ENCODE peak calls at places on chromosomes 1 and 21, in five cellular contexts. One of them, this sample, is unnamed.

GRCh38 chr1:8461341-8462110 is 143.6 kb downstream of the SLC45A1 start:
- DNase-seq in spleen: no peak
- DNase-seq in GM12878: no peak
- DNase-seq in A549: no peak
- DNase-seq in transverse colon: no peak
- DNase-seq in this sample: no peak

GRCh38 chr1:112549590-112549989 is 40.8 kb downstream of the WNT2B start:
- DNase-seq in spleen: no peak
- DNase-seq in GM12878: no peak
- DNase-seq in A549: no peak
- DNase-seq in transverse colon: no peak
- DNase-seq in this sample: no peak

GRCh38 chr21:16644690-16645089 is 868.2 kb upstream of the CXADR start:
- DNase-seq in spleen: no peak
- DNase-seq in GM12878: no peak
- DNase-seq in A549: no peak
- DNase-seq in transverse colon: no peak
- DNase-seq in this sample: no peak

GRCh38 chr1:30476476-30476875 is 246.9 kb downstream of the MATN1 start:
- DNase-seq in spleen: peak; percentile 43
- DNase-seq in GM12878: no peak
- DNase-seq in A549: no peak
- DNase-seq in transverse colon: no peak
- DNase-seq in this sample: peak; percentile 77

GRCh38 chr1:7589080-7589735 is 181.9 kb upstream of the VAMP3 start:
- DNase-seq in spleen: peak; percentile 29
- DNase-seq in GM12878: no peak
- DNase-seq in A549: no peak
- DNase-seq in transverse colon: no peak
- DNase-seq in this sample: no peak

GRCh38 chr21:41187537-41188025 is 19.6 kb downstream of the BACE2 start:
- DNase-seq in spleen: no peak
- DNase-seq in GM12878: no peak
- DNase-seq in A549: no peak
- DNase-seq in transverse colon: no peak
- DNase-seq in this sample: no peak

GRCh38 chr1:100924212-100924611 is 28.3 kb downstream of the SLC30A7 start:
- DNase-seq in spleen: no peak
- DNase-seq in GM12878: no peak
- DNase-seq in A549: no peak
- DNase-seq in transverse colon: no peak
- DNase-seq in this sample: no peak

GRCh38 chr1:158496379-158496778 is 24.4 kb downstream of the OR10R2 start:
- DNase-seq in spleen: no peak
- DNase-seq in GM12878: no peak
- DNase-seq in A549: peak; percentile 7
- DNase-seq in transverse colon: no peak
- DNase-seq in this sample: no peak

GRCh38 chr1:68232354-68233148 is at the start of gene WLS:
- DNase-seq in spleen: peak; percentile 87
- DNase-seq in GM12878: no peak
- DNase-seq in A549: peak; percentile 28
- DNase-seq in transverse colon: peak; percentile 81
- DNase-seq in this sample: peak; percentile 79

GRCh38 chr21:18499761-18500376 is 96.3 kb upstream of the TMPRSS15 start:
- DNase-seq in spleen: no peak
- DNase-seq in GM12878: no peak
- DNase-seq in A549: peak; percentile 32
- DNase-seq in transverse colon: peak; percentile 12
- DNase-seq in this sample: peak; percentile 17

GRCh38 chr1:169858467-169858866 is 35.2 kb downstream of the SCYL3 start:
- DNase-seq in spleen: no peak
- DNase-seq in GM12878: no peak
- DNase-seq in A549: peak; percentile 4
- DNase-seq in transverse colon: no peak
- DNase-seq in this sample: no peak

GRCh38 chr1:3468236-3469103 is 14.0 kb downstream of the ARHGEF16 start:
- DNase-seq in spleen: peak; percentile 69
- DNase-seq in GM12878: no peak
- DNase-seq in A549: no peak
- DNase-seq in transverse colon: peak; percentile 8
- DNase-seq in this sample: no peak

GRCh38 chr1:118788372-118788955 is 199.7 kb downstream of the TBX15 start:
- DNase-seq in spleen: no peak
- DNase-seq in GM12878: no peak
- DNase-seq in A549: no peak
- DNase-seq in transverse colon: no peak
- DNase-seq in this sample: no peak

DNA sequence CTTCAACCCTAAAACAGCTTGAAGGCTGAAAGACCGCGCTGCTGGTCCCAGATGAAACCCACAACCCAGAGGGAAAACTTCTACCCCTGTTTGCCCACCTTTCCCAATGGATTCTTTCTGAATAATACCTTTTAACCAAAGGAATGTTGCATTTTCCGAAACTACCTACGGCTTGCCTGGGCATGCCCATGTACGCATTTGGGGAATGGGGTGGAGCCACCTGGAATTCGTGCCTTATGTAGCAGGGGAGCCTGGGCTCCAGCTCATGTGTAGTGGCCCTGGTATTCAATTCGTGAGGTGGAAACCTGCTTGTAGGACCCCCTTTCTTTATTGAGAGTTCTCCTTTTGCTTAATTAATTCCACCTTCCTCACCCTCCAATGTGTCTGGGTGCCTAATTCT is 256.6 kb upstream of the RGS18 start:
- DNase-seq in spleen: no peak
- DNase-seq in GM12878: no peak
- DNase-seq in A549: no peak
- DNase-seq in transverse colon: no peak
- DNase-seq in this sample: no peak
- TF ChIP-seq POLR2A in spleen: no peak
- TF ChIP-seq POLR2A in GM12878: no peak
- TF ChIP-seq POLR2A in A549: no peak
- TF ChIP-seq POLR2A in transverse colon: no peak
- TF ChIP-seq POLR2A in this sample: no peak

DNA sequence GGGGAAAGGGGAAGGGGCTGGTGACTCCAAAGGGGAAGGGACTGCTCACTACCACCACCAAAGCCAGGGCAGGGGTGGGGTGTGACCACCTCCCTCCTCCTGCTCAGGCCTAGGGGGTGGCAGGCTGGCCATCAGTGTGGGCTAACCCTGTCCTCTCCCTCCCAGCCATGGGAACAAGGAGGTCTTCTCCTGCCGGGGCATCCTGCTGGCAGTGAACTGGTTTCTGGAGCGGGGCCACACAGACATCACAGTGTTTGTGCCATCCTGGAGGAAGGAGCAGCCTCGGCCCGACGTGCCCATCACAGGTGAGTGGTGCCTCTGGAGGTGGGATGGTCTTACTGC is 5.7 kb downstream of the ZC3H12A start:
- DNase-seq in spleen: no peak
- DNase-seq in GM12878: no peak
- DNase-seq in A549: no peak
- DNase-seq in transverse colon: no peak
- DNase-seq in this sample: peak; percentile 88
- H3K4me3 ChIP-seq in spleen: peak overlapping the region; percentile 88
- H3K4me3 ChIP-seq in GM12878: peak overlapping the region; percentile 99
- H3K4me3 ChIP-seq in A549: peak overlapping the region; percentile 85
- H3K4me3 ChIP-seq in transverse colon: peak overlapping the region; percentile 89
- H3K4me3 ChIP-seq in this sample: no peak overlapping the region

GRCh38 chr1:165353731-165354671 is 2.5 kb downstream of the LMX1A start:
- DNase-seq in spleen: no peak
- DNase-seq in GM12878: no peak
- DNase-seq in A549: no peak
- DNase-seq in transverse colon: no peak
- DNase-seq in this sample: no peak

GRCh38 chr1:165354739-165355138 is 1.8 kb downstream of the LMX1A start:
- DNase-seq in spleen: no peak
- DNase-seq in GM12878: no peak
- DNase-seq in A549: no peak
- DNase-seq in transverse colon: no peak
- DNase-seq in this sample: no peak

GRCh38 chr1:165356876-165357275 is 361 bp upstream of the LMX1A start:
- DNase-seq in spleen: no peak
- DNase-seq in GM12878: no peak
- DNase-seq in A549: no peak
- DNase-seq in transverse colon: no peak
- DNase-seq in this sample: no peak

GRCh38 chr1:165355977-165356811 is at the start of gene LMX1A:
- DNase-seq in spleen: no peak
- DNase-seq in GM12878: no peak
- DNase-seq in A549: peak; percentile 18
- DNase-seq in transverse colon: peak; percentile 26
- DNase-seq in this sample: peak; percentile 91

DNA sequence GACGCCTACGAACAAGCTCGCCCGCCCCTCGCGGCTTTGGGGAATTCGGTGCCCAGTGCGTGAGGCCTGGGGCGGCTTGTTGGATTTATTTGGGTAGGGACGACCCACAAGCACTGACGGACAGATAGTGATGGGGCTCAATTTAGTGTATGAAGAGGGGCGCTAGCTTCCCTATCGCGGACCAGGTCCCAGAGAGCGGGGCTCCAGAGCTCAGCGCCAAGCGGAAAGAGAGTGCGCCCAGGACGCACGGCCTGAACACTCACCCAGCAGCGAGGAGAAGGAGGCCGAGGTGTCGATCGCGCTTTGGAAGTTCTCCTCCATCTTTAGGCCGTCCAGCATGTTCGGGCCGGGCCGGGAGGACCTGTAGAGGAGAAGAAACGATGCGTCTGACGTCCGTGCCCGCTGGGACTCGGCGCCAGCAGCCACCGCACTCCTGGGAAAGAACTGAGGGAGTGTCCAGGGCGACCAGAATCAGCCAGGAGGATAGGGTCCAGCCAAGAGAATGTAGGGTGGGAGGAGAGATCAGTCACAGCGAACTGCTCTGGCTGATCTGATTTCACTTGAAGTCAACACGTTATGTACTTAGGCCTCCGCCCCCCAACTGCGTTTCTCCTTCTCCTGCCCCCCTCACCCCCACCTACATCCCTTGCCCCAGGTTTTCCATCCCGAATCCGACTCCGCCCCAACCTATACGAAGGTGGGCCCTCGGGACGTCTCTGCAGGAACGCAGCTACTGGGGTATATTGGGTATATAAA is 1.1 kb downstream of the LMX1A start:
- DNase-seq in spleen: no peak
- DNase-seq in GM12878: no peak
- DNase-seq in A549: no peak
- DNase-seq in transverse colon: no peak
- DNase-seq in this sample: no peak
- TF ChIP-seq CTCF in spleen: no peak
- TF ChIP-seq CTCF in GM12878: no peak
- TF ChIP-seq CTCF in A549: no peak
- TF ChIP-seq CTCF in transverse colon: no peak
- TF ChIP-seq CTCF in this sample: no peak

GRCh38 chr1:243916160-243916559 is 66.1 kb upstream of the AKT3 start:
- DNase-seq in spleen: no peak
- DNase-seq in GM12878: no peak
- DNase-seq in A549: no peak
- DNase-seq in transverse colon: no peak
- DNase-seq in this sample: no peak

GRCh38 chr1:243921113-243921512 is 71.1 kb upstream of the AKT3 start:
- DNase-seq in spleen: no peak
- DNase-seq in GM12878: no peak
- DNase-seq in A549: no peak
- DNase-seq in transverse colon: no peak
- DNase-seq in this sample: peak; percentile 0

GRCh38 chr1:243923292-243924171 is 73.5 kb upstream of the AKT3 start:
- DNase-seq in spleen: no peak
- DNase-seq in GM12878: no peak
- DNase-seq in A549: no peak
- DNase-seq in transverse colon: no peak
- DNase-seq in this sample: no peak

GRCh38 chr1:243917177-243917862 is 67.3 kb upstream of the AKT3 start:
- DNase-seq in spleen: peak; percentile 74
- DNase-seq in GM12878: no peak
- DNase-seq in A549: peak; percentile 64
- DNase-seq in transverse colon: peak; percentile 15
- DNase-seq in this sample: no peak

GRCh38 chr1:243917863-243918565 is 68.0 kb upstream of the AKT3 start:
- DNase-seq in spleen: no peak
- DNase-seq in GM12878: no peak
- DNase-seq in A549: no peak
- DNase-seq in transverse colon: no peak
- DNase-seq in this sample: no peak
- TF ChIP-seq POLR2A in spleen: no peak
- TF ChIP-seq POLR2A in GM12878: no peak
- TF ChIP-seq POLR2A in A549: no peak
- TF ChIP-seq POLR2A in transverse colon: no peak
- TF ChIP-seq POLR2A in this sample: no peak

DNA sequence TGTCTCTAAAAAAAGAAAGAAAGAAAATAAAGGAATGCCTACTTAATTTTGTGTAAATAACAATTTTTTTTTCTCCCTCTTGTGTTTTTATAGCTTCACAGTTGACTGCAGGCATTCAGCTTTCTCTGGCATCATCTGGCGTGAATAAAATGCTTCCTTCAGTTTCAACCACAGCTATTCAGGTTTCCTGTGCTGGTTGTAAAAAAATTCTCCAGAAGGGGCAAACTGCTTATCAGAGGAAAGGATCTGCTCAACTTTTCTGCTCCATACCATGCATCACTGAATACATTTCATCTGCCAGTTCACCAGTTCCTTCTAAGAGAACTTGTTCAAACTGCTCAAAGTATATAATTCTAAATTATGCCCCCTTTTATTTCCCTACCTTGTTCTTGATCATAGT is 18.0 kb downstream of the ZMYM1 start:
- DNase-seq in spleen: no peak
- DNase-seq in GM12878: no peak
- DNase-seq in A549: no peak
- DNase-seq in transverse colon: no peak
- DNase-seq in this sample: no peak
- H3K4me3 ChIP-seq in spleen: no peak overlapping the region
- H3K4me3 ChIP-seq in GM12878: no peak overlapping the region
- H3K4me3 ChIP-seq in A549: no peak overlapping the region
- H3K4me3 ChIP-seq in transverse colon: no peak overlapping the region
- H3K4me3 ChIP-seq in this sample: no peak overlapping the region

GRCh38 chr1:224615861-224616760 is at the start of gene CNIH3:
- DNase-seq in spleen: peak; percentile 72
- DNase-seq in GM12878: no peak
- DNase-seq in A549: peak; percentile 56
- DNase-seq in transverse colon: no peak
- DNase-seq in this sample: peak; percentile 85
- TF ChIP-seq CTCF in spleen: no peak
- TF ChIP-seq CTCF in GM12878: no peak
- TF ChIP-seq CTCF in A549: no peak
- TF ChIP-seq CTCF in transverse colon: no peak
- TF ChIP-seq CTCF in this sample: no peak

DNA sequence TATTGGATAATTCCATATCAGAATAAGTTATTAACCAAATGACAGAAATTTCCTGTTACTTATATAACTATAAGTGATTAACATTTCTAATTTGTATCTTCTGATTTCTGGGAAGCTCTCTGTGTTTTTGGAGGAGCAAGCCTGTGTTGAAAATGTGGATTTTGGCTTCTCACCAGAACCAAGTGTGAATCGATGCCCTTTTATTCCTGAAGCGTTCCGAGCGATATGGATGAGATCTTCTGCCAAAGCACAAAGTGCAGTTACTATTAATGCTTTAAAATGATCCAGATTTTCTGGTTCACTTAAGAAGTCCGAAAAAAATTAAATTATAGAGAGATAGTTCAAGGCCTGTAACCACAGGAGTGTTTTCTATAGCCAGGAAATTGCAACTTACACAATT is 22.8 kb downstream of the ALG14 start:
- DNase-seq in spleen: no peak
- DNase-seq in GM12878: no peak
- DNase-seq in A549: no peak
- DNase-seq in transverse colon: no peak
- DNase-seq in this sample: no peak
- TF ChIP-seq POLR2A in spleen: no peak
- TF ChIP-seq POLR2A in GM12878: no peak
- TF ChIP-seq POLR2A in A549: no peak
- TF ChIP-seq POLR2A in transverse colon: no peak
- TF ChIP-seq POLR2A in this sample: no peak

This sample was measured in lower leg skin.